ENCODE peak calls at places on chromosomes 4 and X, in four cellular contexts. One of them, this sample, is unnamed.

GRCh38 chr4:140308366-140309123 is 64.9 kb upstream of the SCOC start:
- DNase-seq in heart left ventricle: peak; percentile 77
- DNase-seq in dorsolateral prefrontal cortex: peak; percentile 79
- DNase-seq in neural progenitor cell: no peak
- DNase-seq in this sample: peak; percentile 32

GRCh38 chr4:119286377-119287002 is 35.4 kb downstream of the FABP2 start:
- DNase-seq in heart left ventricle: no peak
- DNase-seq in dorsolateral prefrontal cortex: no peak
- DNase-seq in neural progenitor cell: peak; percentile 38
- DNase-seq in this sample: peak; percentile 70

GRCh38 chrX:119688856-119689455 is 4.0 kb downstream of the SEPTIN6 start:
- DNase-seq in heart left ventricle: no peak
- DNase-seq in dorsolateral prefrontal cortex: no peak
- DNase-seq in neural progenitor cell: no peak
- DNase-seq in this sample: no peak

GRCh38 chr4:105895324-105895608 is at the start of gene NPNT:
- DNase-seq in heart left ventricle: no peak
- DNase-seq in dorsolateral prefrontal cortex: no peak
- DNase-seq in neural progenitor cell: peak; percentile 64
- DNase-seq in this sample: no peak

GRCh38 chr4:183658362-183659028 is 490 bp downstream of the RWDD4 start:
- DNase-seq in heart left ventricle: peak; percentile 63
- DNase-seq in dorsolateral prefrontal cortex: no peak
- DNase-seq in neural progenitor cell: peak; percentile 49
- DNase-seq in this sample: no peak

GRCh38 chr4:180925800-180926199 is 1317.4 kb upstream of the TENM3 start:
- DNase-seq in heart left ventricle: no peak
- DNase-seq in dorsolateral prefrontal cortex: no peak
- DNase-seq in neural progenitor cell: no peak
- DNase-seq in this sample: no peak

GRCh38 chrX:67384403-67384802 is 159.4 kb upstream of the AR start:
- DNase-seq in heart left ventricle: no peak
- DNase-seq in dorsolateral prefrontal cortex: no peak
- DNase-seq in neural progenitor cell: peak; percentile 27
- DNase-seq in this sample: no peak

GRCh38 chrX:38375888-38376287 is 23.5 kb downstream of the OTC start:
- DNase-seq in heart left ventricle: no peak
- DNase-seq in dorsolateral prefrontal cortex: no peak
- DNase-seq in neural progenitor cell: peak; percentile 7
- DNase-seq in this sample: no peak

GRCh38 chrX:13048265-13048664 is 3.8 kb upstream of the FAM9C start:
- DNase-seq in heart left ventricle: no peak
- DNase-seq in dorsolateral prefrontal cortex: no peak
- DNase-seq in neural progenitor cell: no peak
- DNase-seq in this sample: no peak

GRCh38 chrX:153564047-153564606 is 34.8 kb downstream of the CCNQ start:
- DNase-seq in heart left ventricle: no peak
- DNase-seq in dorsolateral prefrontal cortex: no peak
- DNase-seq in neural progenitor cell: no peak
- DNase-seq in this sample: no peak

GRCh38 chr4:100288167-100288566 is 97.9 kb upstream of the DDIT4L start:
- DNase-seq in heart left ventricle: no peak
- DNase-seq in dorsolateral prefrontal cortex: no peak
- DNase-seq in neural progenitor cell: no peak
- DNase-seq in this sample: no peak

GRCh38 chr4:132572210-132572609 is 576.9 kb upstream of the PCDH10 start:
- DNase-seq in heart left ventricle: no peak
- DNase-seq in dorsolateral prefrontal cortex: no peak
- DNase-seq in neural progenitor cell: no peak
- DNase-seq in this sample: no peak

GRCh38 chr4:153714247-153714646 is 30.2 kb downstream of the TLR2 start:
- DNase-seq in heart left ventricle: no peak
- DNase-seq in dorsolateral prefrontal cortex: no peak
- DNase-seq in neural progenitor cell: no peak
- DNase-seq in this sample: no peak

GRCh38 chr4:55947912-55948725 is 626 bp upstream of the CEP135 start:
- DNase-seq in heart left ventricle: no peak
- DNase-seq in dorsolateral prefrontal cortex: no peak
- DNase-seq in neural progenitor cell: no peak
- DNase-seq in this sample: peak; percentile 60

GRCh38 chr4:55948726-55949479 is at the start of gene CEP135:
- DNase-seq in heart left ventricle: peak; percentile 97
- DNase-seq in dorsolateral prefrontal cortex: peak; percentile 92
- DNase-seq in neural progenitor cell: peak; percentile 99
- DNase-seq in this sample: peak; percentile 66

GRCh38 chr4:55949480-55949802 is 696 bp downstream of the CEP135 start:
- DNase-seq in heart left ventricle: no peak
- DNase-seq in dorsolateral prefrontal cortex: no peak
- DNase-seq in neural progenitor cell: no peak
- DNase-seq in this sample: no peak

GRCh38 chr4:55951191-55951922 is 2.6 kb downstream of the CEP135 start:
- DNase-seq in heart left ventricle: no peak
- DNase-seq in dorsolateral prefrontal cortex: no peak
- DNase-seq in neural progenitor cell: no peak
- DNase-seq in this sample: no peak

DNA sequence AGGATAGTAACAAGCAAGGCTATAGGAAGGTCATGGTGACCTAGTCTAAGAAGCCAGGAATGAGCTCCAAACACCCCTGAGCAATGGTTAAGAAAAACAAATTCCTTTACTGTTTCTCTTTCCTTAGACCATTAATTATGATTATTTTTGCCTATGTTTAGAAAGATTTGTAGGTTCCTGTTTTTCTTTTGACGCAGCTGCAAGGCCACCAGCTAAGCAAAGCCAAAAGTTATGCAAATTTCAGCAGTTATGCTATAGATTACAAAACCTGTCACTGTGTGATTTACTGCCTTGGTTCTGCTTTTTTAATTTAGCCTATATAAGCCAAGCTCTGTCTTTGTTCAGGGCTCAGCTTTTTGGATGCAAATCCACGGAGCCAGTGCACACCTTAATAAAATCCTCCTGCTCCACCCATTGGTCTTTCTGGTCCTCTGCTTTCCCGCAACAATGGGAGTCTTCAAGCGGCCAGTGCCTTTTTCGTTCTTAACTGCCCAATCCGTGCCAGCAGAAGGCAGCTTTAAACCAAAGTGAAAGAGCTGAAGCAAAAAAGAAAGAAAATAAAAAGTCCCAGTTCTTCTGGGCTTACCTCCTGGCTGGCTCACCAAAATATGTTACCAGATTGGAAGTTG is 1.4 kb upstream of the CEP135 start:
- DNase-seq in heart left ventricle: no peak
- DNase-seq in dorsolateral prefrontal cortex: no peak
- DNase-seq in neural progenitor cell: no peak
- DNase-seq in this sample: no peak
- H3K4me3 ChIP-seq in heart left ventricle: peak overlapping the region; percentile 86
- H3K4me3 ChIP-seq in dorsolateral prefrontal cortex: peak overlapping the region; percentile 82
- H3K4me3 ChIP-seq in neural progenitor cell: no peak overlapping the region
- H3K4me3 ChIP-seq in this sample: peak overlapping the region; percentile 57

GRCh38 chrX:80648023-80648422 is 161.7 kb downstream of the BRWD3 start:
- DNase-seq in heart left ventricle: no peak
- DNase-seq in dorsolateral prefrontal cortex: no peak
- DNase-seq in neural progenitor cell: peak; percentile 4
- DNase-seq in this sample: no peak
- TF ChIP-seq CTCF in heart left ventricle: peak; percentile 22
- TF ChIP-seq CTCF in dorsolateral prefrontal cortex: peak; percentile 24
- TF ChIP-seq CTCF in neural progenitor cell: peak; percentile 58
- TF ChIP-seq CTCF in this sample: peak; percentile 46

DNA sequence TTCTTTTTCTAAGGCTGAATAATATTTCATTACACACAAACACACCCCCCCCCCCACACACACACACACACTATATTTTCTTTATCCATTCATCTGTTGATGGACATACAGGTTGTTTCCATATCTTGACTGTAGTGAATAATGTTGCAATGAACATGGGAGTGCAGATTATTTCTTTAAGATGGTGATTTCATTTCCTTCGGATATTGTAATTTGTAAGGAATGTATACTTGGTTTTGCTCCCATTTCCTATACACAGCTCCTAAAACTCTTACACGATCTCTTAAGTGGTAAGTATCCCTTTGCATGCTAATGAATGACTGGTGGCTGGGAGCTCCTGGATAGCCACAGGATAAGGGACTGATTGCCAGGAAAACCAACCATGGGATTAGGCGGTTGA is 14.7 kb upstream of the RBMXL3 start:
- DNase-seq in heart left ventricle: no peak
- DNase-seq in dorsolateral prefrontal cortex: no peak
- DNase-seq in neural progenitor cell: no peak
- DNase-seq in this sample: no peak
- H3K4me3 ChIP-seq in heart left ventricle: no peak overlapping the region
- H3K4me3 ChIP-seq in dorsolateral prefrontal cortex: no peak overlapping the region
- H3K4me3 ChIP-seq in neural progenitor cell: no peak overlapping the region
- H3K4me3 ChIP-seq in this sample: no peak overlapping the region

GRCh38 chr4:109574443-109574850 is 14.4 kb downstream of the MCUB start:
- DNase-seq in heart left ventricle: no peak
- DNase-seq in dorsolateral prefrontal cortex: no peak
- DNase-seq in neural progenitor cell: no peak
- DNase-seq in this sample: no peak
- TF ChIP-seq CTCF in heart left ventricle: peak; percentile 34
- TF ChIP-seq CTCF in dorsolateral prefrontal cortex: no peak
- TF ChIP-seq CTCF in neural progenitor cell: peak; percentile 7
- TF ChIP-seq CTCF in this sample: no peak

GRCh38 chrX:134957836-134958235 is 33.0 kb upstream of the SMIM10 start:
- DNase-seq in heart left ventricle: no peak
- DNase-seq in dorsolateral prefrontal cortex: no peak
- DNase-seq in neural progenitor cell: no peak
- DNase-seq in this sample: no peak
- H3K4me3 ChIP-seq in heart left ventricle: no peak overlapping the region
- H3K4me3 ChIP-seq in dorsolateral prefrontal cortex: no peak overlapping the region
- H3K4me3 ChIP-seq in neural progenitor cell: no peak overlapping the region
- H3K4me3 ChIP-seq in this sample: no peak overlapping the region

This sample was measured in AG09309.